ENCODE peak calls at places on chromosomes 2 and 18, in eight cellular contexts. K is GM04504; E is RPMI7951; Y is iris pigment epithelial cell; L is stimulated activated CD4-positive, alpha-beta T cell treated with anti-CD3 and anti-CD28 coated beads, Interleukin-12 subunit alpha, Interleukin-12 subunit beta, amount 100 ng/mL, for 48 hours; F is BE2C; S is PC-3; H is NB4. Z is an unnamed sample.

GRCh38 chr18:67266591-67267237 is 249.8 kb downstream of the DSEL start:
- DNase-seq in K (peak; percentile 40), E (no peak), Y (peak; percentile 83), L (no peak), F (no peak), S (peak; percentile 75), H (no peak), Z (no peak)

GRCh38 chr18:48674198-48674721 is 135.4 kb downstream of the CTIF start:
- DNase-seq in K (no peak), E (peak; percentile 37), Y (no peak), L (no peak), F (no peak), S (no peak), H (no peak), Z (no peak)

GRCh38 chr18:48605408-48605845 is 66.6 kb downstream of the CTIF start:
- DNase-seq in K (no peak), E (peak; percentile 13), Y (peak; percentile 43), L (no peak), F (peak; percentile 56), S (peak; percentile 5), H (peak; percentile 94), Z (peak; percentile 91)

GRCh38 chr2:159130302-159130701 is 156.2 kb downstream of the WDSUB1 start:
- DNase-seq in K (no peak), E (peak; percentile 54), Y (no peak), L (no peak), F (no peak), S (no peak), H (peak; percentile 44), Z (peak; percentile 52)

GRCh38 chr2:71478806-71479205 is 25.4 kb downstream of the DYSF start:
- DNase-seq in K (no peak), E (no peak), Y (no peak), L (no peak), F (no peak), S (no peak), H (no peak), Z (no peak)

GRCh38 chr2:95695613-95696012 is 103.8 kb downstream of the TRIM43 start:
- DNase-seq in K (no peak), E (no peak), Y (no peak), L (no peak), F (no peak), S (no peak), H (no peak), Z (no peak)

GRCh38 chr18:45291616-45292612 is 323.4 kb upstream of the SLC14A2 start:
- DNase-seq in K (peak; percentile 1), E (peak; percentile 91), Y (no peak), L (no peak), F (no peak), S (no peak), H (peak; percentile 40), Z (peak; percentile 53)

GRCh38 chr2:234635284-234635683 is 138.4 kb upstream of the ARL4C start:
- DNase-seq in K (no peak), E (peak; percentile 22), Y (no peak), L (no peak), F (no peak), S (no peak), H (no peak), Z (no peak)

GRCh38 chr2:150282821-150283309 is 204.6 kb downstream of the RND3 start:
- DNase-seq in K (no peak), E (no peak), Y (peak; percentile 32), L (no peak), F (no peak), S (no peak), H (no peak), Z (no peak)

GRCh38 chr2:54149623-54150501 is 34.4 kb downstream of the ACYP2 start:
- DNase-seq in K (no peak), E (no peak), Y (peak; percentile 19), L (no peak), F (no peak), S (peak; percentile 24), H (no peak), Z (no peak)

GRCh38 chr2:177138823-177139222 is 73.8 kb upstream of the HNRNPA3 start:
- DNase-seq in K (no peak), E (no peak), Y (no peak), L (no peak), F (no peak), S (no peak), H (no peak), Z (no peak)

GRCh38 chr2:105569616-105570015 is 170.8 kb upstream of the FHL2 start:
- DNase-seq in K (no peak), E (no peak), Y (no peak), L (no peak), F (no peak), S (no peak), H (no peak), Z (no peak)

GRCh38 chr2:39697480-39697879 is 31.8 kb downstream of the TMEM178A start:
- DNase-seq in K (no peak), E (no peak), Y (no peak), L (no peak), F (no peak), S (no peak), H (no peak), Z (no peak)

GRCh38 chr2:222972420-222972819 is 79.6 kb upstream of the KCNE4 start:
- DNase-seq in K (no peak), E (peak; percentile 35), Y (no peak), L (no peak), F (no peak), S (no peak), H (no peak), Z (no peak)

GRCh38 chr2:169363570-169364150 is 1.3 kb upstream of the LRP2 start:
- DNase-seq in K (no peak), E (no peak), Y (no peak), L (peak; percentile 31), F (no peak), S (no peak), H (peak; percentile 37), Z (no peak)

GRCh38 chr2:183267148-183267827 is 143.0 kb downstream of the NUP35 start:
- DNase-seq in K (no peak), E (no peak), Y (no peak), L (no peak), F (no peak), S (no peak), H (no peak), Z (no peak)

GRCh38 chr2:63058149-63058741 is 7.6 kb downstream of the OTX1 start:
- DNase-seq in K (no peak), E (no peak), Y (peak; percentile 17), L (no peak), F (no peak), S (no peak), H (no peak), Z (no peak)

Z was measured in Kasumi-1.